ENCODE peak calls at places on chromosomes 1 and 21, in five cellular contexts. H is heart left ventricle, E is tibial nerve, U is brain microvascular endothelial cell, I is Peyer's patch. Y is an unnamed sample.
A peak's percentile ranks its signal among the peaks of the same experiment; 100 is the strongest.

GRCh38 chr1:8396912-8397406 is 79.0 kb downstream of the SLC45A1 start:
- DNase-seq in H (no peak), E (peak; percentile 70), I (no peak), U (peak; percentile 99), Y (no peak)

GRCh38 chr1:98468111-98468717 is 193.3 kb upstream of the SNX7 start:
- DNase-seq in I (no peak), H (no peak), U (peak; percentile 59), E (peak; percentile 43), Y (no peak)

GRCh38 chr1:115727706-115728249 is 40.7 kb downstream of the CASQ2 start:
- DNase-seq in U (peak; percentile 95), I (peak; percentile 67), H (peak; percentile 77), E (peak; percentile 79), Y (peak; percentile 96)

GRCh38 chr1:177898377-177898648 is 71.5 kb downstream of the SEC16B start:
- DNase-seq in U (no peak), E (no peak), H (no peak), I (no peak), Y (no peak)

GRCh38 chr1:205360891-205361290 is 4.2 kb upstream of the KLHDC8A start:
- DNase-seq in I (no peak), E (no peak), U (no peak), H (no peak), Y (no peak)

GRCh38 chr1:24058671-24059455 is 53.1 kb downstream of the MYOM3 start:
- DNase-seq in U (no peak), I (no peak), E (no peak), H (no peak), Y (no peak)

GRCh38 chr1:176338897-176339296 is 124.1 kb upstream of the PAPPA2 start:
- DNase-seq in I (no peak), H (no peak), E (no peak), U (no peak), Y (no peak)

GRCh38 chr1:94693029-94693428 is 127.1 kb upstream of the SLC44A3 start:
- DNase-seq in U (no peak), E (no peak), H (no peak), I (no peak), Y (no peak)

GRCh38 chr1:119475866-119476439 is 31.1 kb upstream of the HSD3B1 start:
- DNase-seq in I (peak; percentile 82), U (peak; percentile 38), E (peak; percentile 20), H (no peak), Y (peak; percentile 5)

GRCh38 chr1:183349201-183349711 is 68.9 kb downstream of the NMNAT2 start:
- DNase-seq in U (peak; percentile 19), H (no peak), I (no peak), E (no peak), Y (no peak)

GRCh38 chr1:117895482-117896114 is 33.8 kb downstream of the GDAP2 start:
- DNase-seq in I (peak; percentile 80), H (no peak), E (peak; percentile 83), U (peak; percentile 85), Y (peak; percentile 4)

GRCh38 chr1:167262820-167263219 is 42.1 kb downstream of the POU2F1 start:
- DNase-seq in H (no peak), U (no peak), E (no peak), I (no peak), Y (no peak)

GRCh38 chr1:205584732-205585131 is 47.1 kb downstream of the ELK4 start:
- DNase-seq in E (no peak), H (no peak), U (no peak), I (peak; percentile 36), Y (no peak)

GRCh38 chr1:21816602-21817302 is 4.7 kb downstream of the LDLRAD2 start:
- DNase-seq in I (peak; percentile 60), H (no peak), U (peak; percentile 61), E (no peak), Y (no peak)

GRCh38 chr1:239672256-239672655 is 285.9 kb downstream of the CHRM3 start:
- DNase-seq in H (no peak), E (no peak), I (no peak), U (no peak), Y (no peak)

GRCh38 chr1:71295340-71295739 is 214.5 kb upstream of the ZRANB2 start:
- DNase-seq in H (no peak), I (no peak), E (peak; percentile 13), U (no peak), Y (no peak)

GRCh38 chr21:36873511-36873910 is 93.0 kb downstream of the HLCS start:
- DNase-seq in I (no peak), H (no peak), U (no peak), E (no peak), Y (no peak)

GRCh38 chr1:222454196-222454595 is 93.7 kb downstream of the HHIPL2 start:
- DNase-seq in H (no peak), U (no peak), E (no peak), I (no peak), Y (no peak)

GRCh38 chr1:116855220-116855619 is 54.5 kb upstream of the PTGFRN start:
- DNase-seq in H (peak; percentile 64), U (peak; percentile 20), I (peak; percentile 47), E (peak; percentile 16), Y (no peak)

GRCh38 chr1:65953170-65953569 is 160.5 kb downstream of the PDE4B start:
- DNase-seq in I (no peak), H (no peak), U (peak; percentile 9), E (no peak), Y (no peak)

GRCh38 chr1:30274937-30275621 is 448.3 kb downstream of the MATN1 start:
- DNase-seq in U (no peak), E (no peak), I (no peak), H (no peak), Y (no peak)

GRCh38 chr1:71019248-71019647 is 28.4 kb downstream of the PTGER3 start:
- DNase-seq in U (no peak), I (no peak), E (no peak), H (no peak), Y (no peak)

GRCh38 chr1:1429671-1430073 is 5.8 kb upstream of the VWA1 start:
- DNase-seq in I (no peak), U (peak; percentile 35), H (peak; percentile 52), E (no peak), Y (no peak)

GRCh38 chr1:171780583-171781166 is 785 bp upstream of the METTL13 start:
- DNase-seq in H (no peak), E (no peak), I (no peak), U (no peak), Y (no peak)

GRCh38 chr1:175690298-175690697 is 53.1 kb downstream of the TNR start:
- DNase-seq in U (no peak), E (no peak), I (no peak), H (no peak), Y (no peak)

GRCh38 chr21:34688145-34688544 is 19.4 kb downstream of the CLIC6 start:
- DNase-seq in I (no peak), E (no peak), H (no peak), U (peak; percentile 36), Y (no peak)

GRCh38 chr1:158203693-158204457 is 23.2 kb downstream of the CD1D start:
- DNase-seq in I (peak; percentile 57), U (peak; percentile 70), E (peak; percentile 79), H (no peak), Y (peak; percentile 29)

GRCh38 chr1:1157914-1158710 is 15.6 kb upstream of the TTLL10 start:
- DNase-seq in H (peak; percentile 77), U (no peak), I (peak; percentile 79), E (no peak), Y (no peak)

GRCh38 chr1:2796890-2797740 is 4.4 kb downstream of the TTC34 start:
- DNase-seq in I (no peak), U (no peak), H (peak; percentile 35), E (no peak), Y (no peak)

GRCh38 chr1:22731924-22732522 is 21.4 kb downstream of the EPHB2 start:
- DNase-seq in E (no peak), I (no peak), U (no peak), H (no peak), Y (no peak)

GRCh38 chr1:201166964-201167624 is 12.8 kb upstream of the TMEM9 start:
- DNase-seq in U (no peak), E (no peak), I (no peak), H (no peak), Y (no peak)

GRCh38 chr1:62144238-62144831 is 50.3 kb upstream of the L1TD1 start:
- DNase-seq in E (peak; percentile 64), I (peak; percentile 60), H (no peak), U (peak; percentile 71), Y (no peak)

GRCh38 chr1:183431840-183432547 is 13.8 kb upstream of the NMNAT2 start:
- DNase-seq in E (no peak), H (no peak), U (no peak), I (no peak), Y (no peak)

GRCh38 chr1:18700530-18700929 is 69.9 kb downstream of the PAX7 start:
- DNase-seq in U (no peak), E (no peak), H (no peak), I (no peak), Y (no peak)
- H3K27me3 ChIP-seq in U (no peaks in the 10 kb centered on the region), E (no peaks in the 10 kb centered on the region), H (peaks cover 35% of the 10 kb centered on the region), I (no peaks in the 10 kb centered on the region), Y (no peaks in the 10 kb centered on the region)

DNA sequence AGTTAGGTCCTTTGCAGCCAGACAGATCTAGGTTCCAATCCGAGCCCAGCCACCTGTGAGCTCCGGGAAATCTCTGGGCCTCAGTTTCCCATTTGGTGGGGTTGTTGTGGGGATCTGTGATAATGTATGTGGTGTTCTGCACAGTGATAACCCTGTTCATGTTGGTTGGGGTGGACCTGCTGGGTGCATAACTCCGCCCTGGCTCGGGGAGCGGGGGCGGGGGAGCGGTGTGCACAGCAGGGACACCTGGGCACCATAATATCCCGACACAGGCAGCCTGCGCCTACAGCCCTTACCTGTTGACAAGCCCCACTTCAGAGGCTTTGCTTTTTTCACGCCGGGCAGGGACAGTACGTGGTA is 48.0 kb upstream of the ACOT11 start:
- DNase-seq in E (no peak), I (no peak), U (no peak), H (no peak), Y (no peak)
- H3K4me3 ChIP-seq in E (no peak overlapping the region), I (no peak overlapping the region), U (peak overlapping the region; percentile 24), H (peak overlapping the region; percentile 30), Y (no peak overlapping the region)

GRCh38 chr1:40305871-40306270 is 11.2 kb downstream of the COL9A2 start:
- DNase-seq in E (no peak), U (no peak), H (no peak), I (no peak), Y (no peak)

GRCh38 chr1:40303790-40304189 is 13.3 kb downstream of the COL9A2 start:
- DNase-seq in E (no peak), H (no peak), U (no peak), I (no peak), Y (no peak)

GRCh38 chr1:40306296-40306695 is 10.8 kb downstream of the COL9A2 start:
- DNase-seq in E (no peak), H (no peak), I (no peak), U (no peak), Y (no peak)

GRCh38 chr1:40307186-40307585 is 9.9 kb downstream of the COL9A2 start:
- DNase-seq in H (no peak), I (no peak), U (no peak), E (no peak), Y (no peak)

DNA sequence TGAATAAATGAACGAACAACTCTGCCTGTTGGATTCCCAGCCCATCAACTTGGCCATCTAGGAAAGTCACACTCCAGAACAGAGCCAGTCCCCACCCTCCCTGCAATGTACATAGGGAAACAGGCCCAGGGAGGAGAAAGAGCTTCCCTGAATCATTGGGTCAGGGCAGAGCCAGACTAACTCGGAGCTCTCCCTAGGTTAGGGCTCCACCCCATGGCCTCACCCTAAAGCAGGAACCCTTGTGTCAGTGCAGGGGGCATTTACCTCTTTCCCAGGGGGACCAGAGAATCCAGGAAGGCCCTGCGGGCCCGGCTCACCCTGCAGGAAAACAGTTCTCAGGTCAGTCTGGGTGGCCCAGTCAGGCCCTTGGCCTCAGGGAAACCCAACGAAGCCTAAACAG is 11.6 kb downstream of the COL9A2 start:
- DNase-seq in I (no peak), H (no peak), U (no peak), E (no peak), Y (no peak)
- TF ChIP-seq CTCF in I (no peak), H (no peak), U (peak; percentile 35), E (no peak), Y (no peak)

GRCh38 chr21:44473915-44474555 is 18.7 kb downstream of the LRRC3 start:
- DNase-seq in E (no peak), H (no peak), I (no peak), U (no peak), Y (no peak)
- H3K27me3 ChIP-seq in E (no peaks in the 10 kb centered on the region), H (no peaks in the 10 kb centered on the region), I (no peaks in the 10 kb centered on the region), U (no peaks in the 10 kb centered on the region), Y (no peaks in the 10 kb centered on the region)

Y was measured in HL-60.